ENCODE peak calls at places on chromosomes 1 and 21, in nine cellular contexts. One of them, this sample, is unnamed.

GRCh38 chr1:22582670-22583635 is 19.7 kb downstream of the EPHA8 start:
- DNase-seq in heart left ventricle: no peak
- DNase-seq in stomach: no peak
- DNase-seq in GM12878: no peak
- DNase-seq in ovary: no peak
- DNase-seq in testis: peak
- DNase-seq in body of pancreas: no peak
- DNase-seq in NB4: peak
- DNase-seq in endothelial cell of umbilical vein: no peak
- DNase-seq in this sample: no peak

GRCh38 chr1:26839339-26839722 is 12.8 kb downstream of the ZDHHC18 start:
- DNase-seq in heart left ventricle: no peak
- DNase-seq in stomach: no peak
- DNase-seq in GM12878: no peak
- DNase-seq in ovary: no peak
- DNase-seq in testis: no peak
- DNase-seq in body of pancreas: no peak
- DNase-seq in NB4: no peak
- DNase-seq in endothelial cell of umbilical vein: no peak
- DNase-seq in this sample: no peak

GRCh38 chr1:109767596-109768334 is 4.0 kb upstream of the EPS8L3 start:
- DNase-seq in heart left ventricle: peak
- DNase-seq in stomach: peak
- DNase-seq in GM12878: no peak
- DNase-seq in ovary: peak
- DNase-seq in testis: peak
- DNase-seq in body of pancreas: peak
- DNase-seq in NB4: no peak
- DNase-seq in endothelial cell of umbilical vein: no peak
- DNase-seq in this sample: no peak

GRCh38 chr21:31900121-31900895 is 27.5 kb downstream of the HUNK start:
- DNase-seq in heart left ventricle: no peak
- DNase-seq in stomach: peak
- DNase-seq in GM12878: no peak
- DNase-seq in ovary: no peak
- DNase-seq in testis: no peak
- DNase-seq in body of pancreas: peak
- DNase-seq in NB4: no peak
- DNase-seq in endothelial cell of umbilical vein: no peak
- DNase-seq in this sample: no peak

GRCh38 chr1:51942281-51942680 is 48.2 kb downstream of the RAB3B start:
- DNase-seq in heart left ventricle: no peak
- DNase-seq in stomach: no peak
- DNase-seq in GM12878: no peak
- DNase-seq in ovary: no peak
- DNase-seq in testis: no peak
- DNase-seq in body of pancreas: no peak
- DNase-seq in NB4: no peak
- DNase-seq in endothelial cell of umbilical vein: no peak
- DNase-seq in this sample: no peak

GRCh38 chr1:174875306-174875705 is 124.4 kb upstream of the CACYBP start:
- DNase-seq in heart left ventricle: no peak
- DNase-seq in stomach: peak
- DNase-seq in GM12878: no peak
- DNase-seq in ovary: no peak
- DNase-seq in testis: no peak
- DNase-seq in body of pancreas: peak
- DNase-seq in NB4: no peak
- DNase-seq in endothelial cell of umbilical vein: no peak
- DNase-seq in this sample: peak

GRCh38 chr1:182699673-182700350 is 15.4 kb upstream of the RGS8 start:
- DNase-seq in heart left ventricle: no peak
- DNase-seq in stomach: no peak
- DNase-seq in GM12878: no peak
- DNase-seq in ovary: no peak
- DNase-seq in testis: peak
- DNase-seq in body of pancreas: no peak
- DNase-seq in NB4: no peak
- DNase-seq in endothelial cell of umbilical vein: no peak
- DNase-seq in this sample: no peak

GRCh38 chr1:229862017-229862774 is 204.8 kb upstream of the GALNT2 start:
- DNase-seq in heart left ventricle: no peak
- DNase-seq in stomach: no peak
- DNase-seq in GM12878: no peak
- DNase-seq in ovary: peak
- DNase-seq in testis: peak
- DNase-seq in body of pancreas: no peak
- DNase-seq in NB4: no peak
- DNase-seq in endothelial cell of umbilical vein: no peak
- DNase-seq in this sample: no peak

GRCh38 chr1:68340951-68341350 is 108.6 kb upstream of the WLS start:
- DNase-seq in heart left ventricle: no peak
- DNase-seq in stomach: no peak
- DNase-seq in GM12878: no peak
- DNase-seq in ovary: no peak
- DNase-seq in testis: no peak
- DNase-seq in body of pancreas: no peak
- DNase-seq in NB4: no peak
- DNase-seq in endothelial cell of umbilical vein: no peak
- DNase-seq in this sample: no peak

GRCh38 chr1:113945329-113945728 is 16.2 kb downstream of the HIPK1 start:
- DNase-seq in heart left ventricle: no peak
- DNase-seq in stomach: no peak
- DNase-seq in GM12878: no peak
- DNase-seq in ovary: no peak
- DNase-seq in testis: no peak
- DNase-seq in body of pancreas: no peak
- DNase-seq in NB4: no peak
- DNase-seq in endothelial cell of umbilical vein: no peak
- DNase-seq in this sample: no peak

GRCh38 chr1:113946668-113947387 is 17.7 kb downstream of the HIPK1 start:
- DNase-seq in heart left ventricle: no peak
- DNase-seq in stomach: no peak
- DNase-seq in GM12878: no peak
- DNase-seq in ovary: no peak
- DNase-seq in testis: no peak
- DNase-seq in body of pancreas: no peak
- DNase-seq in NB4: peak
- DNase-seq in endothelial cell of umbilical vein: no peak
- DNase-seq in this sample: no peak

GRCh38 chr1:113947388-113948107 is 18.4 kb downstream of the HIPK1 start:
- DNase-seq in heart left ventricle: no peak
- DNase-seq in stomach: no peak
- DNase-seq in GM12878: no peak
- DNase-seq in ovary: no peak
- DNase-seq in testis: no peak
- DNase-seq in body of pancreas: no peak
- DNase-seq in NB4: no peak
- DNase-seq in endothelial cell of umbilical vein: peak
- DNase-seq in this sample: no peak

GRCh38 chr1:113943028-113943811 is 14.1 kb downstream of the HIPK1 start:
- DNase-seq in heart left ventricle: no peak
- DNase-seq in stomach: no peak
- DNase-seq in GM12878: no peak
- DNase-seq in ovary: no peak
- DNase-seq in testis: no peak
- DNase-seq in body of pancreas: no peak
- DNase-seq in NB4: peak
- DNase-seq in endothelial cell of umbilical vein: no peak
- DNase-seq in this sample: no peak

GRCh38 chr1:113946112-113946511 is 17.0 kb downstream of the HIPK1 start:
- DNase-seq in heart left ventricle: no peak
- DNase-seq in stomach: no peak
- DNase-seq in GM12878: no peak
- DNase-seq in ovary: no peak
- DNase-seq in testis: no peak
- DNase-seq in body of pancreas: no peak
- DNase-seq in NB4: peak
- DNase-seq in endothelial cell of umbilical vein: no peak
- DNase-seq in this sample: no peak
- TF ChIP-seq CTCF in heart left ventricle: no peak
- TF ChIP-seq CTCF in stomach: no peak
- TF ChIP-seq CTCF in GM12878: no peak
- TF ChIP-seq CTCF in ovary: no peak
- TF ChIP-seq CTCF in testis: no peak
- TF ChIP-seq CTCF in body of pancreas: no peak
- TF ChIP-seq CTCF in NB4: no peak
- TF ChIP-seq CTCF in endothelial cell of umbilical vein: no peak
- TF ChIP-seq CTCF in this sample: no peak

GRCh38 chr1:39412892-39413291 is 78.5 kb upstream of the BMP8A start:
- DNase-seq in heart left ventricle: no peak
- DNase-seq in stomach: no peak
- DNase-seq in GM12878: no peak
- DNase-seq in ovary: no peak
- DNase-seq in testis: no peak
- DNase-seq in body of pancreas: no peak
- DNase-seq in NB4: no peak
- DNase-seq in endothelial cell of umbilical vein: no peak
- DNase-seq in this sample: no peak
- TF ChIP-seq POLR2A in heart left ventricle: no peak
- TF ChIP-seq POLR2A in stomach: no peak
- TF ChIP-seq POLR2A in GM12878: no peak
- TF ChIP-seq POLR2A in ovary: no peak
- TF ChIP-seq POLR2A in testis: no peak
- TF ChIP-seq POLR2A in body of pancreas: no peak
- TF ChIP-seq POLR2A in NB4: no peak
- TF ChIP-seq POLR2A in endothelial cell of umbilical vein: no peak
- TF ChIP-seq POLR2A in this sample: no peak

GRCh38 chr21:14270631-14271030 is 54.7 kb downstream of the RBM11 start:
- DNase-seq in heart left ventricle: no peak
- DNase-seq in stomach: no peak
- DNase-seq in GM12878: no peak
- DNase-seq in ovary: no peak
- DNase-seq in testis: no peak
- DNase-seq in body of pancreas: no peak
- DNase-seq in NB4: no peak
- DNase-seq in endothelial cell of umbilical vein: no peak
- DNase-seq in this sample: no peak
- TF ChIP-seq CTCF in heart left ventricle: no peak
- TF ChIP-seq CTCF in stomach: no peak
- TF ChIP-seq CTCF in GM12878: no peak
- TF ChIP-seq CTCF in ovary: no peak
- TF ChIP-seq CTCF in testis: no peak
- TF ChIP-seq CTCF in body of pancreas: no peak
- TF ChIP-seq CTCF in NB4: no peak
- TF ChIP-seq CTCF in endothelial cell of umbilical vein: no peak
- TF ChIP-seq CTCF in this sample: no peak

DNA sequence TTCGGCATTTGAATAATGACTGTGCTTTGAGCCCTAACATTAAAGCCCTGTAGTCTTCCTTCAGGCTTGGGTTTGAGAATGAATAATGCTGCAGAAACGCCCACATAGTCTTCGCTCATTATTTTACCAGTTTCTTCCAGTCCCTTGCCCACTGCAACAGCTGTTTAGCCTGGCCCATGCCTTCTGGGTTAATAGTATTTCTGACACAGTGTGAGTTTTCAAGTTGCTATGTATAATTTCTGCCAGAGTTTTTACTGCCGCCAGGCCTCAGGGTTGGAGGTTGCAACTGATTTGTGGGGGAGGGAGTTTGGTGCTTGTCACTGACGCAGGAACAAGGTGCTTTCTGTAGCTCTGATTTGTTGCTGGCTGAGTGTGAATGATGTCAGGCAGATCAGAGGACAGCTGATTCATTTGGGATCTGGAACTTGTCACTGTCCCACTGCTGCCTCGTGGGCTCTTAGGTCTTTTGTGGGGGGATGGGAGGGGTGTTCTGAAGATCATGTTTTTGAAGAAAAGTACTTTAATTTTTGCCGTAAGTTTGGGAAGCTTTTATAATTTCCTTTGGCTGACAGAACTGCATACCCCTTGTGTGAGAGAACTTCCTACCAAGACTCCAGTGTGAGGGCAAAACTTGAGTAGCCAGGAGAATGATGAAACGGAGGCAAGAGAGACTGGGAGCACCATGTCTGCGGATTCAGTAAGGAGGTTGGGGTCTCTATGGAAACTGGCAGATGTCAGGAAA is 109.9 kb downstream of the MAST2 start:
- DNase-seq in heart left ventricle: peak
- DNase-seq in stomach: no peak
- DNase-seq in GM12878: no peak
- DNase-seq in ovary: peak
- DNase-seq in testis: peak
- DNase-seq in body of pancreas: peak
- DNase-seq in NB4: no peak
- DNase-seq in endothelial cell of umbilical vein: no peak
- DNase-seq in this sample: no peak
- TF ChIP-seq POLR2A in heart left ventricle: no peak
- TF ChIP-seq POLR2A in stomach: no peak
- TF ChIP-seq POLR2A in GM12878: no peak
- TF ChIP-seq POLR2A in ovary: no peak
- TF ChIP-seq POLR2A in testis: no peak
- TF ChIP-seq POLR2A in body of pancreas: no peak
- TF ChIP-seq POLR2A in NB4: no peak
- TF ChIP-seq POLR2A in endothelial cell of umbilical vein: no peak
- TF ChIP-seq POLR2A in this sample: no peak

GRCh38 chr1:89762431-89762800 is 58.4 kb upstream of the LRRC8D start:
- DNase-seq in heart left ventricle: no peak
- DNase-seq in stomach: no peak
- DNase-seq in GM12878: no peak
- DNase-seq in ovary: no peak
- DNase-seq in testis: no peak
- DNase-seq in body of pancreas: no peak
- DNase-seq in NB4: no peak
- DNase-seq in endothelial cell of umbilical vein: no peak
- DNase-seq in this sample: no peak
- TF ChIP-seq CTCF in heart left ventricle: no peak
- TF ChIP-seq CTCF in stomach: no peak
- TF ChIP-seq CTCF in GM12878: no peak
- TF ChIP-seq CTCF in ovary: no peak
- TF ChIP-seq CTCF in testis: no peak
- TF ChIP-seq CTCF in body of pancreas: no peak
- TF ChIP-seq CTCF in NB4: no peak
- TF ChIP-seq CTCF in endothelial cell of umbilical vein: no peak
- TF ChIP-seq CTCF in this sample: no peak

GRCh38 chr1:167564592-167564991 is 11.0 kb upstream of the CREG1 start:
- DNase-seq in heart left ventricle: no peak
- DNase-seq in stomach: no peak
- DNase-seq in GM12878: no peak
- DNase-seq in ovary: no peak
- DNase-seq in testis: no peak
- DNase-seq in body of pancreas: peak
- DNase-seq in NB4: peak
- DNase-seq in endothelial cell of umbilical vein: no peak
- DNase-seq in this sample: no peak
- TF ChIP-seq POLR2A in heart left ventricle: no peak
- TF ChIP-seq POLR2A in stomach: no peak
- TF ChIP-seq POLR2A in GM12878: no peak
- TF ChIP-seq POLR2A in ovary: no peak
- TF ChIP-seq POLR2A in testis: no peak
- TF ChIP-seq POLR2A in body of pancreas: no peak
- TF ChIP-seq POLR2A in NB4: no peak
- TF ChIP-seq POLR2A in endothelial cell of umbilical vein: no peak
- TF ChIP-seq POLR2A in this sample: no peak